ENCODE peak calls at places on chromosomes 2 and 18, in five cellular contexts. W is GM12865, I is epithelial cell of esophagus, D is mammary epithelial cell, B is pancreas. Y is an unnamed sample.

GRCh38 chr2:228039752-228040534 is 141.5 kb downstream of the SPHKAP start:
- DNase-seq in W (peak), I (peak), D (peak), B (no peak), Y (peak)

GRCh38 chr2:126748188-126748760 is 92.3 kb downstream of the GYPC start:
- DNase-seq in W (peak), I (no peak), D (no peak), B (no peak), Y (no peak)

GRCh38 chr2:71714601-71715240 is 261.4 kb downstream of the DYSF start:
- DNase-seq in W (no peak), I (no peak), D (no peak), B (no peak), Y (no peak)

GRCh38 chr2:200172944-200173481 is 133.5 kb upstream of the SPATS2L start:
- DNase-seq in W (no peak), I (no peak), D (peak), B (no peak), Y (no peak)

GRCh38 chr18:79402977-79403722 is 7.4 kb downstream of the NFATC1 start:
- DNase-seq in W (no peak), I (peak), D (peak), B (no peak), Y (peak)

GRCh38 chr2:1081411-1082225 is 131.0 kb downstream of the SNTG2 start:
- DNase-seq in W (no peak), I (no peak), D (no peak), B (peak), Y (no peak)

GRCh38 chr2:60532421-60532820 is 21.0 kb downstream of the BCL11A start:
- DNase-seq in W (no peak), I (no peak), D (no peak), B (no peak), Y (no peak)

GRCh38 chr2:136034629-136035028 is 49.2 kb upstream of the DARS1 start:
- DNase-seq in W (no peak), I (no peak), D (no peak), B (no peak), Y (no peak)

GRCh38 chr2:55019547-55020258 is 30.5 kb downstream of the RTN4 start:
- DNase-seq in W (no peak), I (peak), D (no peak), B (no peak), Y (no peak)

GRCh38 chr2:7627587-7627986 is 710.4 kb downstream of the RNF144A start:
- DNase-seq in W (no peak), I (peak), D (peak), B (no peak), Y (no peak)

GRCh38 chr2:70467831-70468810 is 85.5 kb downstream of the TGFA start:
- DNase-seq in W (no peak), I (no peak), D (no peak), B (no peak), Y (no peak)

GRCh38 chr18:27121108-27121507 is 64.0 kb downstream of the CHST9 start:
- DNase-seq in W (no peak), I (peak), D (peak), B (no peak), Y (no peak)

GRCh38 chr2:7450188-7451156 is 533.3 kb downstream of the RNF144A start:
- DNase-seq in W (peak), I (no peak), D (no peak), B (no peak), Y (no peak)

GRCh38 chr2:145751155-145751554 is 1231.2 kb upstream of the ZEB2 start:
- DNase-seq in W (no peak), I (no peak), D (no peak), B (no peak), Y (no peak)

GRCh38 chr18:2994603-2995432 is 18.1 kb downstream of the LPIN2 start:
- DNase-seq in W (peak), I (no peak), D (no peak), B (no peak), Y (no peak)

GRCh38 chr18:80157708-80158343 is 48.8 kb downstream of the ADNP2 start:
- DNase-seq in W (peak), I (peak), D (peak), B (peak), Y (peak)

GRCh38 chr2:43880952-43881351 is 42.2 kb downstream of the ABCG8 start:
- DNase-seq in W (no peak), I (no peak), D (no peak), B (no peak), Y (no peak)

GRCh38 chr2:180980943-180981898 is 816 bp downstream of the UBE2E3 start:
- DNase-seq in W (peak), I (peak), D (peak), B (peak), Y (no peak)

GRCh38 chr18:58221060-58221725 is 177.2 kb downstream of the NEDD4L start:
- DNase-seq in W (no peak), I (peak), D (peak), B (peak), Y (no peak)

DNA sequence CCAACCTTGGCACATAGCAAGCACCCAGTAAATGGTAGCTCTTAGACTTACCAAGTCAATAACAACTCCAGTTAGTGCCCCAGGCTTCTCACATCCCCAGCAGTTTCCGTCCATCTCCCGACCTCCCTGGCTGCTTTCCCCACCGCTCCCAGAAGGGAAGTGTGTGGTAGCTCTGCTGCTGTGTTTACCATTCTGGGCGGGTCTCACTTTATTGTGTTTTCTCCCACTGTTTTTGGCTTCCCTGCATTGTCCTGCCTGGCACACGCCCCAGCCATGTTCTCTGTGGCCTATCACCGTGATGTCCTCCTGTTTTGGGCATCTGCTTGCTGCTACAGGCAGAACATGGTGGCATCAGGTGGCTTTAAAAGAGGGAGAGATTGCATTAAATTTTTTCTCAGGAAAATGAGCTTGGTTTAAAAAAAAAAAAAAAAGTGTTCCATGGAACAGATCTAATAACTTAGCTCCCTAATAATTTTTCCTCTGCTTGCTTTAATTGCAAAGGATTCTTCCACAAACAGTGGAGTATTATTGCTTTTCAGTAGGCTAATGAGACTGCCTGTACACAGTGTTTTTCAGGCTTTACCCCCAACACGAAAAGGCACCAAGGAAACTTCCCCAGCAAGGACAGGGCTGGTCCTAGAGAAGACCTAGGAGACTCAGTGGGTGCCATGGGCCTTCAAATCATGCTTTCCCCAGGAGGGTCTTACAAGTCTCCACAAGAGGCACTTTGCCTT is 8.0 kb upstream of the COX7A2L start:
- DNase-seq in W (no peak), I (no peak), D (no peak), B (no peak), Y (no peak)
- TF ChIP-seq CTCF in W (no peak), I (no peak), D (no peak), B (no peak), Y (no peak)

DNA sequence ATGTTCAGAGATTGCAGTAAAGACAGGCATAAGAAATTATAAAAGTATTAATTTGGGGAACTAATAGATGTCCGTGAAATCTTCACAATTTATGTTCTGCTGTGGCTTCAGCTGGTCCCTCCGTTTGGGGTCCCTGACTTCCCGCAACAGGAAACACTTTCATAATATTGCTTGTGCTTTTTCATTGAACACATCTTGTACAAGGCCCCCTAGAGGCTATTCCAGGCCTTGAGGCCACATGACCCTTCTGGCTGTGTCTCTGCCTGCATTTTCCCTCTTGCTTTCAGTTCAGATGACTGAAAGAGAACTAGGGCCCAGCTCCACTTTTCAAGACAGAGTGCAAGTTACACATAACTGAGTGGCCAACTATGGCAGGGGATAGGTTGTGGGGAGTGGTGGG is 164.1 kb downstream of the TMEM247 start:
- DNase-seq in W (peak), I (no peak), D (no peak), B (no peak), Y (no peak)
- TF ChIP-seq CTCF in W (peak), I (no peak), D (no peak), B (no peak), Y (no peak)

GRCh38 chr2:15498554-15498953 is 62.6 kb downstream of the NBAS start:
- DNase-seq in W (no peak), I (no peak), D (no peak), B (no peak), Y (no peak)
- TF ChIP-seq CTCF in W (no peak), I (no peak), D (no peak), B (no peak), Y (no peak)

GRCh38 chr2:222057249-222058073 is 241.3 kb downstream of the PAX3 start:
- DNase-seq in W (peak), I (peak), D (no peak), B (no peak), Y (no peak)
- TF ChIP-seq CTCF in W (peak), I (peak), D (peak), B (peak), Y (peak)

GRCh38 chr2:16615687-16616615 is 49.7 kb downstream of the CYRIA start:
- DNase-seq in W (no peak), I (no peak), D (no peak), B (no peak), Y (no peak)

GRCh38 chr2:16620590-16620989 is 45.0 kb downstream of the CYRIA start:
- DNase-seq in W (no peak), I (peak), D (peak), B (no peak), Y (no peak)

GRCh38 chr2:16619576-16620245 is 45.9 kb downstream of the CYRIA start:
- DNase-seq in W (no peak), I (no peak), D (no peak), B (no peak), Y (no peak)

GRCh38 chr2:16615246-16615645 is 50.4 kb downstream of the CYRIA start:
- DNase-seq in W (no peak), I (no peak), D (no peak), B (no peak), Y (no peak)

DNA sequence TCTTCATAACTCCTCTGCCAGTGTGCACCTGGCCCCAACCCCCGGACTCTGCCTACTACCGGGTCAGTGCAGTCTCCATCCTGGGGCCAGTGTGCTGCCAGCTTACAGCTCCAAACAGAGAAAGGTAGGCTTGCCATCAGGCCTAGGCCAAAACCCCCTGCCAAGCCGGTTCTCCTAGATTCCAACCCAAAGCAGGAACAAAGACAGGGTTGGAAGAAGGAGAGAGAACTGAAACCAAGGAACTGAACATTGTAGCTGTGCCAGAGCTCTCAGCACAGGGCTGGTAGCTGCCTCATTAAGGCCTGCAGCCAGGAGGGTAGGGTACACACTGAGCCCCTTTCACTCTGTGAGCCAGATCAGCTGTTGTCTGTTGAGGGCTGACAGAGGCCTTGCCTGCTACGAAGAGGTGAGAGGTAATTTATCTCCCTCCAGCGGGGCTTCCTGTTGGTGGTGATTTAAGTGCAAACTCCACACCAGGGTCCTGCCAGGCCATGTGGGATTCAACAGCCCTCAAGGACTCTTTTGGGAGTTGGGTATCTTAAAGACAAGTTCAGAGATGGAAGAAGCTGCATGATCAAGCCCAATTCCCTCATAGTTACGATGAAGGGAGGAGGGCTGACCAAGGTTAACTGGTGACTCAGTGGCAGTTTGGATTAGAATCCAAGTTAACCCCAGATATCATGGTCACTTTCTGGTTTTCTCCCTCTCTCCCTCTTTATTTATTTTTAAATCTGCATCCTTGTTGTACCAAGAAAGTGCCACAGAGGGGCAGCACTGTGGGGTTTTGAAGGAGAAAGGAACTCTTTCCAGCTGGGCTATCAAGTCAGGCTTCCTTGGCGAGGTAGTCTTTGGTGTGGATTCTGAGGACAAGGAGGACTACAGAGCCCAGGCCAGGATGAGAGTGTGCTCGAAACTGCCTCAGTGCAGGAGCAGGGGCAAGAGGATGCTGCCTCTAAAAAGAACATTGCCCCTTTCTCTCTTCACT is 48.1 kb downstream of the CYRIA start:
- DNase-seq in W (no peak), I (peak), D (no peak), B (no peak), Y (no peak)
- TF ChIP-seq CTCF in W (peak), I (peak), D (peak), B (peak), Y (peak)

GRCh38 chr2:53842891-53843290 is 16.9 kb downstream of the GPR75 start:
- DNase-seq in W (no peak), I (peak), D (peak), B (no peak), Y (no peak)

GRCh38 chr2:53852540-53852939 is 7.2 kb downstream of the GPR75 start:
- DNase-seq in W (no peak), I (no peak), D (no peak), B (no peak), Y (no peak)

GRCh38 chr2:53843595-53843994 is 16.2 kb downstream of the GPR75 start:
- DNase-seq in W (no peak), I (no peak), D (no peak), B (no peak), Y (no peak)

DNA sequence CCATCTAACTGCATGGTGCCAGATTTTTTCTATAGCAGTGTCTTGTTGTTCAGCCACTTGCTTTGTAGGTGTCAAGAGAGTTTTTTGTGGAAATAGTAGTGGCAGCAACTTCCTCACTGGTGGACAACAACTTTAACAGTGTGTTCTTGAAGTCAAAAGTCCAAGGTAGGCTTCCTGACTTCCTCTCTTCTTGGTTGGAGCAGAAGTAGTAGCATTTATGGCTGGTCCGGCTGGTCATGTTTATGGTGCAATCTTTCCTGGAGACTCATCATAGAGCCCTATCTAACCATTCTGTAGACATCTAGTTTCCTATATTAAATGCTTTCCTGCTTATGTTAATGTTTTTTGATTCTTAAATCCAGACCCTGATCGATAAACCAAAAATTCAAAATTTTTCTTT is 11.7 kb downstream of the GPR75 start:
- DNase-seq in W (no peak), I (no peak), D (no peak), B (no peak), Y (no peak)
- TF ChIP-seq CTCF in W (no peak), I (no peak), D (no peak), B (no peak), Y (no peak)

GRCh38 chr2:189982087-189982486 is 80.4 kb downstream of the MSTN start:
- DNase-seq in W (no peak), I (no peak), D (no peak), B (no peak), Y (no peak)

DNA sequence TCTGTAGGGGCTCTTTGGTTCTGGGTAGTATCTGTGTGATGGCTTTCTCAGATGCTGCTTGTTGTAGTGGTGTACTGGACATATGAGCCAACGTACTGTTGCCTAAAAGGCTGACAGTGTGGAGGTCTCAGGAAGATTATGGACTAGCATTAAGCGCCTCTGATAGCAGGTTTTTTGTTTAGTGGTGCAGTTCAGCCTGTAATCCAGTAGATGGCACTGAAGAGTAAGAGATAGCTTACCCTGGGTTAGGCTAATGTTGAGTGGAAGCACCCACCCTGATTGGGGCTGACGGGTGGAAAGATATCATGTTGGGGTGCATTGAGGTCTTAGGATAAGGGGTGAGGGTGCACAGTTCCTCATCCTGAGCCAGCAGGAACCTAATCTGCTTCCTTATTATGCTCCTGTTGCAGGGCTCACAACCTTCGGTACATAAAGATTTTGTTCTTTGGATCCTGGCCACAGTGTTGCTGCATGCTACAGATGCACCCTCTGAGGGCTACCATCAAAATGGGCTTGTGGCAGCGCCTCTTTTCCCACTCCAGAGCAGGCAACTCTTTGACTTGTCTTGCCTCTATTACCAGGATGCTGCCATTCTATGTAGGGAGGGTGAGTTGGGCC is 79.6 kb downstream of the MSTN start:
- DNase-seq in W (peak), I (peak), D (no peak), B (no peak), Y (no peak)
- TF ChIP-seq CTCF in W (peak), I (peak), D (peak), B (no peak), Y (peak)

GRCh38 chr2:237322564-237322963 is 91.4 kb downstream of the COL6A3 start:
- DNase-seq in W (peak), I (peak), D (no peak), B (no peak), Y (no peak)
- TF ChIP-seq CTCF in W (peak), I (peak), D (peak), B (peak), Y (no peak)

GRCh38 chr18:77548790-77549420 is 299.3 kb downstream of the GALR1 start:
- DNase-seq in W (no peak), I (no peak), D (no peak), B (no peak), Y (no peak)

GRCh38 chr18:77551055-77551454 is 301.4 kb downstream of the GALR1 start:
- DNase-seq in W (no peak), I (no peak), D (no peak), B (no peak), Y (no peak)

GRCh38 chr18:77550625-77551024 is 301.0 kb downstream of the GALR1 start:
- DNase-seq in W (no peak), I (no peak), D (no peak), B (no peak), Y (no peak)

GRCh38 chr18:77544792-77545191 is 295.1 kb downstream of the GALR1 start:
- DNase-seq in W (no peak), I (no peak), D (no peak), B (no peak), Y (no peak)

GRCh38 chr18:77547757-77548156 is 298.1 kb downstream of the GALR1 start:
- DNase-seq in W (no peak), I (no peak), D (no peak), B (peak), Y (no peak)
- TF ChIP-seq CTCF in W (no peak), I (no peak), D (no peak), B (no peak), Y (no peak)

Y was measured in nephron progenitor cell.